ENCODE peak calls at places on chromosomes 6 and 20, in seven cellular contexts. One of them, this sample, is unnamed.

GRCh38 chr6:162099685-162100084 is 627.9 kb downstream of the PRKN start:
- DNase-seq in heart right ventricle: no peak
- DNase-seq in vagina: no peak
- DNase-seq in astrocyte of the cerebellum: peak
- DNase-seq in astrocyte of the spinal cord: peak
- DNase-seq in heart left ventricle: no peak
- DNase-seq in fibroblast of mammary gland: peak
- DNase-seq in this sample: no peak

GRCh38 chr6:108492131-108492766 is 68.5 kb upstream of the FOXO3 start:
- DNase-seq in heart right ventricle: peak
- DNase-seq in vagina: no peak
- DNase-seq in astrocyte of the cerebellum: peak
- DNase-seq in astrocyte of the spinal cord: peak
- DNase-seq in heart left ventricle: no peak
- DNase-seq in fibroblast of mammary gland: peak
- DNase-seq in this sample: peak

GRCh38 chr20:26218301-26218700 is 521.6 kb upstream of the ZNF337 start:
- DNase-seq in heart right ventricle: no peak
- DNase-seq in vagina: no peak
- DNase-seq in astrocyte of the cerebellum: no peak
- DNase-seq in astrocyte of the spinal cord: no peak
- DNase-seq in heart left ventricle: no peak
- DNase-seq in fibroblast of mammary gland: no peak
- DNase-seq in this sample: no peak

GRCh38 chr20:44310664-44311639 is at the start of gene FITM2:
- DNase-seq in heart right ventricle: peak
- DNase-seq in vagina: no peak
- DNase-seq in astrocyte of the cerebellum: peak
- DNase-seq in astrocyte of the spinal cord: peak
- DNase-seq in heart left ventricle: peak
- DNase-seq in fibroblast of mammary gland: peak
- DNase-seq in this sample: peak

GRCh38 chr6:107115695-107116327 is 496 bp upstream of the BEND3 start:
- DNase-seq in heart right ventricle: peak
- DNase-seq in vagina: no peak
- DNase-seq in astrocyte of the cerebellum: no peak
- DNase-seq in astrocyte of the spinal cord: peak
- DNase-seq in heart left ventricle: peak
- DNase-seq in fibroblast of mammary gland: no peak
- DNase-seq in this sample: peak

GRCh38 chr20:54475334-54476287 is at the start of gene DOK5:
- DNase-seq in heart right ventricle: peak
- DNase-seq in vagina: no peak
- DNase-seq in astrocyte of the cerebellum: peak
- DNase-seq in astrocyte of the spinal cord: peak
- DNase-seq in heart left ventricle: no peak
- DNase-seq in fibroblast of mammary gland: peak
- DNase-seq in this sample: no peak

GRCh38 chr6:163750436-163751031 is 336.0 kb downstream of the QKI start:
- DNase-seq in heart right ventricle: peak
- DNase-seq in vagina: no peak
- DNase-seq in astrocyte of the cerebellum: no peak
- DNase-seq in astrocyte of the spinal cord: no peak
- DNase-seq in heart left ventricle: no peak
- DNase-seq in fibroblast of mammary gland: no peak
- DNase-seq in this sample: no peak

GRCh38 chr6:17031961-17032360 is 69.9 kb upstream of the STMND1 start:
- DNase-seq in heart right ventricle: peak
- DNase-seq in vagina: no peak
- DNase-seq in astrocyte of the cerebellum: no peak
- DNase-seq in astrocyte of the spinal cord: no peak
- DNase-seq in heart left ventricle: peak
- DNase-seq in fibroblast of mammary gland: no peak
- DNase-seq in this sample: no peak

GRCh38 chr20:63394635-63395455 is 33.7 kb upstream of the CHRNA4 start:
- DNase-seq in heart right ventricle: no peak
- DNase-seq in vagina: no peak
- DNase-seq in astrocyte of the cerebellum: no peak
- DNase-seq in astrocyte of the spinal cord: no peak
- DNase-seq in heart left ventricle: peak
- DNase-seq in fibroblast of mammary gland: no peak
- DNase-seq in this sample: no peak

GRCh38 chr20:10864076-10864672 is 190.4 kb upstream of the JAG1 start:
- DNase-seq in heart right ventricle: peak
- DNase-seq in vagina: no peak
- DNase-seq in astrocyte of the cerebellum: no peak
- DNase-seq in astrocyte of the spinal cord: no peak
- DNase-seq in heart left ventricle: no peak
- DNase-seq in fibroblast of mammary gland: peak
- DNase-seq in this sample: no peak

GRCh38 chr20:23048283-23049200 is 930 bp downstream of the THBD start:
- DNase-seq in heart right ventricle: peak
- DNase-seq in vagina: no peak
- DNase-seq in astrocyte of the cerebellum: no peak
- DNase-seq in astrocyte of the spinal cord: no peak
- DNase-seq in heart left ventricle: peak
- DNase-seq in fibroblast of mammary gland: peak
- DNase-seq in this sample: peak

GRCh38 chr6:81169166-81169565 is 583.3 kb downstream of the TENT5A start:
- DNase-seq in heart right ventricle: no peak
- DNase-seq in vagina: no peak
- DNase-seq in astrocyte of the cerebellum: peak
- DNase-seq in astrocyte of the spinal cord: peak
- DNase-seq in heart left ventricle: no peak
- DNase-seq in fibroblast of mammary gland: peak
- DNase-seq in this sample: no peak

GRCh38 chr6:14212020-14212419 is 94.4 kb downstream of the CD83 start:
- DNase-seq in heart right ventricle: no peak
- DNase-seq in vagina: no peak
- DNase-seq in astrocyte of the cerebellum: no peak
- DNase-seq in astrocyte of the spinal cord: no peak
- DNase-seq in heart left ventricle: no peak
- DNase-seq in fibroblast of mammary gland: no peak
- DNase-seq in this sample: no peak

GRCh38 chr6:168992696-168993185 is 260.9 kb downstream of the THBS2 start:
- DNase-seq in heart right ventricle: no peak
- DNase-seq in vagina: no peak
- DNase-seq in astrocyte of the cerebellum: no peak
- DNase-seq in astrocyte of the spinal cord: no peak
- DNase-seq in heart left ventricle: no peak
- DNase-seq in fibroblast of mammary gland: no peak
- DNase-seq in this sample: no peak

GRCh38 chr20:4896971-4897497 is 104.3 kb downstream of the SLC23A2 start:
- DNase-seq in heart right ventricle: no peak
- DNase-seq in vagina: no peak
- DNase-seq in astrocyte of the cerebellum: no peak
- DNase-seq in astrocyte of the spinal cord: no peak
- DNase-seq in heart left ventricle: no peak
- DNase-seq in fibroblast of mammary gland: peak
- DNase-seq in this sample: no peak

GRCh38 chr6:43461936-43462335 is 6.6 kb upstream of the DLK2 start:
- DNase-seq in heart right ventricle: no peak
- DNase-seq in vagina: no peak
- DNase-seq in astrocyte of the cerebellum: no peak
- DNase-seq in astrocyte of the spinal cord: no peak
- DNase-seq in heart left ventricle: no peak
- DNase-seq in fibroblast of mammary gland: no peak
- DNase-seq in this sample: no peak

GRCh38 chr20:35329435-35330139 is 37.4 kb upstream of the FAM83C start:
- DNase-seq in heart right ventricle: no peak
- DNase-seq in vagina: no peak
- DNase-seq in astrocyte of the cerebellum: no peak
- DNase-seq in astrocyte of the spinal cord: no peak
- DNase-seq in heart left ventricle: no peak
- DNase-seq in fibroblast of mammary gland: peak
- DNase-seq in this sample: no peak

GRCh38 chr20:34774886-34775285 is 50.6 kb downstream of the NCOA6 start:
- DNase-seq in heart right ventricle: no peak
- DNase-seq in vagina: no peak
- DNase-seq in astrocyte of the cerebellum: no peak
- DNase-seq in astrocyte of the spinal cord: no peak
- DNase-seq in heart left ventricle: no peak
- DNase-seq in fibroblast of mammary gland: no peak
- DNase-seq in this sample: no peak

GRCh38 chr20:19815553-19815991 is 57.5 kb downstream of the RIN2 start:
- DNase-seq in heart right ventricle: peak
- DNase-seq in vagina: no peak
- DNase-seq in astrocyte of the cerebellum: peak
- DNase-seq in astrocyte of the spinal cord: peak
- DNase-seq in heart left ventricle: no peak
- DNase-seq in fibroblast of mammary gland: peak
- DNase-seq in this sample: peak

DNA sequence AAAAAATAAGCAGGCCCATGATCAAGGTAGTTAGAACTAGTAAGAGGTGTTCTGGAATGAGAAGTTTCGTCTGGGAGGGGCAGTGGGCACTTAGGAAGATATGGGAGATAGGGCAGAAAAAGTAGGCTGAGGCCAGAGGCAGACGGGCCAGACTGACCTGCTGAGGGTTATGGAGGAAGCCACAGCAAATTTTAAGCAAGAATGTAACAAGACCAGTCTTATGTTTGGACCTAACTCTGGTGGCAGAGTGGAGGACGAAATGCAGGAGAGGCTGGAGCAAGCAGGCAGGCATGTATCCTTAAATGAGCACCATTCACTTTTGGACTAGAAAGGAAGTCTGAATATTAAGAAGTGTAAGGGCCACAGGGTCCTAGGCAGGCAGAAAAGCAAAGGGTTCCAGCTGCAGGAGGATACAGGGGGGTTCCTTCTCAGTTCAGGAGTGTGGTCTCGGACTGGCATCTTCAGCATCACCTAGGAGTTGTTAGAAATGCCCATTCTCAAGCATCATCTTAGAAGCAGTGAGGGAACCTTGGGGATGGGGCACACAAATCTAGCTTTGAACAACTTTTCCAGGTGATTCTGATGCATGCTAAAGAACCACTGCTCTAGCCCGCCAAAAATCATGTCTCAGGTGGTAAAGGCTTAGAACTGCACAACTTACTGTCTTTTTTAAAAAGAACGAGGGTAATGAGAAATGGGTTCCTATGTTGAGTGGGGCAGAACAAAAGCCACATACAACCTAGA is 1.7 kb upstream of the DSTN start:
- DNase-seq in heart right ventricle: no peak
- DNase-seq in vagina: no peak
- DNase-seq in astrocyte of the cerebellum: no peak
- DNase-seq in astrocyte of the spinal cord: no peak
- DNase-seq in heart left ventricle: no peak
- DNase-seq in fibroblast of mammary gland: no peak
- DNase-seq in this sample: no peak
- H3K4me3 ChIP-seq in heart right ventricle: peak
- H3K4me3 ChIP-seq in vagina: peak
- H3K4me3 ChIP-seq in astrocyte of the cerebellum: peak
- H3K4me3 ChIP-seq in astrocyte of the spinal cord: peak
- H3K4me3 ChIP-seq in heart left ventricle: peak
- H3K4me3 ChIP-seq in fibroblast of mammary gland: peak
- H3K4me3 ChIP-seq in this sample: no peak

GRCh38 chr20:32969356-32970114 is 34.7 kb downstream of the SUN5 start:
- DNase-seq in heart right ventricle: no peak
- DNase-seq in vagina: no peak
- DNase-seq in astrocyte of the cerebellum: no peak
- DNase-seq in astrocyte of the spinal cord: no peak
- DNase-seq in heart left ventricle: no peak
- DNase-seq in fibroblast of mammary gland: no peak
- DNase-seq in this sample: no peak

GRCh38 chr20:32972181-32973076 is 31.8 kb downstream of the SUN5 start:
- DNase-seq in heart right ventricle: no peak
- DNase-seq in vagina: no peak
- DNase-seq in astrocyte of the cerebellum: no peak
- DNase-seq in astrocyte of the spinal cord: no peak
- DNase-seq in heart left ventricle: no peak
- DNase-seq in fibroblast of mammary gland: no peak
- DNase-seq in this sample: peak

GRCh38 chr20:32970115-32970972 is 33.9 kb downstream of the SUN5 start:
- DNase-seq in heart right ventricle: no peak
- DNase-seq in vagina: no peak
- DNase-seq in astrocyte of the cerebellum: no peak
- DNase-seq in astrocyte of the spinal cord: no peak
- DNase-seq in heart left ventricle: no peak
- DNase-seq in fibroblast of mammary gland: no peak
- DNase-seq in this sample: no peak

GRCh38 chr20:32971703-32972161 is 32.5 kb downstream of the SUN5 start:
- DNase-seq in heart right ventricle: no peak
- DNase-seq in vagina: no peak
- DNase-seq in astrocyte of the cerebellum: no peak
- DNase-seq in astrocyte of the spinal cord: no peak
- DNase-seq in heart left ventricle: no peak
- DNase-seq in fibroblast of mammary gland: no peak
- DNase-seq in this sample: peak

GRCh38 chr20:32970973-32971300 is 33.3 kb downstream of the SUN5 start:
- DNase-seq in heart right ventricle: no peak
- DNase-seq in vagina: no peak
- DNase-seq in astrocyte of the cerebellum: no peak
- DNase-seq in astrocyte of the spinal cord: no peak
- DNase-seq in heart left ventricle: no peak
- DNase-seq in fibroblast of mammary gland: no peak
- DNase-seq in this sample: no peak
- H3K4me3 ChIP-seq in heart right ventricle: no peak
- H3K4me3 ChIP-seq in vagina: no peak
- H3K4me3 ChIP-seq in astrocyte of the cerebellum: no peak
- H3K4me3 ChIP-seq in astrocyte of the spinal cord: no peak
- H3K4me3 ChIP-seq in heart left ventricle: no peak
- H3K4me3 ChIP-seq in fibroblast of mammary gland: no peak
- H3K4me3 ChIP-seq in this sample: no peak

GRCh38 chr20:41426361-41426900 is 59.8 kb upstream of the EMILIN3 start:
- DNase-seq in heart right ventricle: no peak
- DNase-seq in vagina: no peak
- DNase-seq in astrocyte of the cerebellum: no peak
- DNase-seq in astrocyte of the spinal cord: no peak
- DNase-seq in heart left ventricle: no peak
- DNase-seq in fibroblast of mammary gland: no peak
- DNase-seq in this sample: no peak
- H3K4me3 ChIP-seq in heart right ventricle: no peak
- H3K4me3 ChIP-seq in vagina: no peak
- H3K4me3 ChIP-seq in astrocyte of the cerebellum: no peak
- H3K4me3 ChIP-seq in astrocyte of the spinal cord: no peak
- H3K4me3 ChIP-seq in heart left ventricle: no peak
- H3K4me3 ChIP-seq in fibroblast of mammary gland: no peak
- H3K4me3 ChIP-seq in this sample: no peak

GRCh38 chr6:12313992-12314589 is 23.9 kb downstream of the EDN1 start:
- DNase-seq in heart right ventricle: no peak
- DNase-seq in vagina: peak
- DNase-seq in astrocyte of the cerebellum: no peak
- DNase-seq in astrocyte of the spinal cord: no peak
- DNase-seq in heart left ventricle: no peak
- DNase-seq in fibroblast of mammary gland: peak
- DNase-seq in this sample: no peak

GRCh38 chr6:12315292-12316081 is 25.3 kb downstream of the EDN1 start:
- DNase-seq in heart right ventricle: no peak
- DNase-seq in vagina: no peak
- DNase-seq in astrocyte of the cerebellum: no peak
- DNase-seq in astrocyte of the spinal cord: no peak
- DNase-seq in heart left ventricle: no peak
- DNase-seq in fibroblast of mammary gland: no peak
- DNase-seq in this sample: no peak

GRCh38 chr6:12313311-12313991 is 23.3 kb downstream of the EDN1 start:
- DNase-seq in heart right ventricle: no peak
- DNase-seq in vagina: peak
- DNase-seq in astrocyte of the cerebellum: no peak
- DNase-seq in astrocyte of the spinal cord: no peak
- DNase-seq in heart left ventricle: no peak
- DNase-seq in fibroblast of mammary gland: no peak
- DNase-seq in this sample: no peak

GRCh38 chr6:12312736-12313135 is 22.6 kb downstream of the EDN1 start:
- DNase-seq in heart right ventricle: no peak
- DNase-seq in vagina: no peak
- DNase-seq in astrocyte of the cerebellum: no peak
- DNase-seq in astrocyte of the spinal cord: no peak
- DNase-seq in heart left ventricle: no peak
- DNase-seq in fibroblast of mammary gland: no peak
- DNase-seq in this sample: no peak

GRCh38 chr6:12314751-12315150 is 24.6 kb downstream of the EDN1 start:
- DNase-seq in heart right ventricle: no peak
- DNase-seq in vagina: peak
- DNase-seq in astrocyte of the cerebellum: no peak
- DNase-seq in astrocyte of the spinal cord: no peak
- DNase-seq in heart left ventricle: no peak
- DNase-seq in fibroblast of mammary gland: no peak
- DNase-seq in this sample: no peak
- H3K4me3 ChIP-seq in heart right ventricle: no peak
- H3K4me3 ChIP-seq in vagina: no peak
- H3K4me3 ChIP-seq in astrocyte of the cerebellum: no peak
- H3K4me3 ChIP-seq in astrocyte of the spinal cord: no peak
- H3K4me3 ChIP-seq in heart left ventricle: no peak
- H3K4me3 ChIP-seq in fibroblast of mammary gland: no peak
- H3K4me3 ChIP-seq in this sample: no peak